ENCODE peak calls at places on chromosomes 11 and 22, in nine cellular contexts. C is breast epithelium, M is cardiac muscle cell, N is uterus, D is Peyer's patch, S is NT2/D1, W is IMR-90, Y is transverse colon, T is OCI-LY7. Q is an unnamed sample.

GRCh38 chr11:116882386-116882785 is 45.0 kb upstream of the APOA1 start:
- DNase-seq in S (no peak), D (no peak), T (no peak), M (no peak), C (no peak), W (peak; percentile 93), Y (no peak), N (no peak), Q (no peak)

GRCh38 chr11:9160166-9160565 is 68.8 kb upstream of the SCUBE2 start:
- DNase-seq in M (peak; percentile 64), D (no peak), Y (no peak), N (no peak), T (no peak), W (peak; percentile 62), S (no peak), C (no peak), Q (no peak)

GRCh38 chr11:23425379-23425778 is 565.1 kb upstream of the CCDC179 start:
- DNase-seq in T (no peak), D (no peak), C (no peak), S (no peak), M (no peak), N (no peak), W (peak; percentile 12), Y (no peak), Q (no peak)

GRCh38 chr11:117431436-117431835 is 103.8 kb downstream of the CEP164 start:
- DNase-seq in N (no peak), W (no peak), S (no peak), C (no peak), M (no peak), Y (no peak), T (no peak), D (no peak), Q (no peak)

GRCh38 chr22:47297261-47298016 is 535.0 kb downstream of the TBC1D22A start:
- DNase-seq in M (no peak), D (no peak), T (no peak), W (no peak), N (no peak), S (no peak), Y (no peak), C (no peak), Q (no peak)

GRCh38 chr11:96001037-96001436 is 77.1 kb upstream of the MTMR2 start:
- DNase-seq in M (peak; percentile 94), Y (peak; percentile 60), S (no peak), W (peak; percentile 92), C (peak; percentile 74), T (no peak), N (peak; percentile 78), D (peak; percentile 22), Q (no peak)

GRCh38 chr11:68928108-68928429 is 24.4 kb downstream of the IGHMBP2 start:
- DNase-seq in D (no peak), N (no peak), S (no peak), M (no peak), C (no peak), Y (no peak), W (no peak), T (no peak), Q (no peak)

GRCh38 chr11:56967726-56968125 is 21.0 kb upstream of the OR5AK2 start:
- DNase-seq in T (no peak), D (no peak), W (no peak), M (no peak), N (no peak), S (no peak), C (no peak), Y (no peak), Q (no peak)

GRCh38 chr22:35489225-35489624 is 51.4 kb upstream of the RASD2 start:
- DNase-seq in M (no peak), Y (no peak), W (no peak), D (no peak), C (no peak), N (no peak), S (no peak), T (no peak), Q (no peak)

DNA sequence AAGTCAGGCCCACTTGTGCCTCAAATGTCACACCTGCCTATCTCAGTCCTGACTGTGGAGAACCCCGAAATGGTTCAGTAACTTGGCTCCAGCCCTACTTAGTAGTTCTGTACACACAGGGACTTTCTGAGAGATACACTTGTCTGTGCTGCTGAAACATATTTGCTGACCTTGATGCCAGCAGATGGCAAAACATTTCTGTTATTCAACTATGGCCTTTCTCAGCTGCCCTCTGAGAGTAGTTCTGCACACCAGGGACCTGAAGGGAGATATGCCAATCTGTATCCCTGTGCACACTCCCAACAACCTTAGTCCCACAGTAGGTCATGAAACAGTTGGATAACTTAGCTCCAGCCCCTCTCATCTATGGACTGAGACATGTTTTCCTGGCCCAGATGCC is 1651.5 kb downstream of the LRRC4C start:
- DNase-seq in M (no peak), T (no peak), N (no peak), S (no peak), C (no peak), Y (no peak), W (no peak), D (no peak), Q (no peak)
- H3K4me3 ChIP-seq in M (no peak overlapping the region), T (no peak overlapping the region), N (no peak overlapping the region), S (no peak overlapping the region), C (no peak overlapping the region), Y (no peak overlapping the region), W (no peak overlapping the region), D (no peak overlapping the region), Q (no peak overlapping the region)

DNA sequence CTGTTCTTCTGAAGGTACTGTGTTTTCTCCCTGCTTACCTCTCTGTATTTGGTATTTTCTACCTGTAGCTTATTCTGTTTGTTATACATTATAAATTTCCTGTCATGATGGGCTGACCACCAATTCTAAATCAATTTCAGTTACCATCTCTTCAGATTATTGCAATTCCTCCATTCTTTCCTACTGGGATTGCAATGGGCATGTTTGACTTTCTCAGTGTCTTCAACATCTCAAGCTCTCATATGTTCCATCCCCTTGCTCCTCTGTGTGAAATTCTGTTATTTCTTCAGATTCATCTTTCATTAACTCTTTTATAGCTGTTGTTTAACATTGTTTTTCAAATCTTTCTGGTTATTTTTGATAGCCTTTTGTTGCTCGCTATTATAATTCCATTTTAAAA is 15.5 kb upstream of the C22orf39 start:
- DNase-seq in C (no peak), W (no peak), D (no peak), M (no peak), T (no peak), N (no peak), Y (no peak), S (no peak), Q (no peak)
- H3K36me3 ChIP-seq in C (no peaks in the 10 kb centered on the region), W (peaks cover 40% of the 10 kb centered on the region), D (peaks cover 73% of the 10 kb centered on the region), M (peaks cover 36% of the 10 kb centered on the region), T (peaks cover 97% of the 10 kb centered on the region), N (no peaks in the 10 kb centered on the region), Y (no peaks in the 10 kb centered on the region), S (peaks cover 68% of the 10 kb centered on the region), Q (peaks cover 69% of the 10 kb centered on the region)

GRCh38 chr22:44181033-44181911 is 547 bp downstream of the PARVG start:
- DNase-seq in Y (peak; percentile 53), N (no peak), W (no peak), M (no peak), S (no peak), D (peak; percentile 75), C (no peak), T (no peak), Q (no peak)

GRCh38 chr22:44184006-44184405 is 3.3 kb downstream of the PARVG start:
- DNase-seq in W (no peak), M (no peak), N (no peak), Y (no peak), S (no peak), D (no peak), T (no peak), C (no peak), Q (no peak)

GRCh38 chr22:44181912-44182590 is 1.3 kb downstream of the PARVG start:
- DNase-seq in Y (no peak), W (no peak), T (no peak), N (no peak), S (no peak), D (no peak), C (no peak), M (no peak), Q (no peak)

GRCh38 chr22:44180706-44181032 is at the start of gene PARVG:
- DNase-seq in D (peak; percentile 80), Y (peak; percentile 30), N (no peak), T (peak; percentile 31), M (no peak), C (no peak), S (no peak), W (no peak), Q (no peak)

DNA sequence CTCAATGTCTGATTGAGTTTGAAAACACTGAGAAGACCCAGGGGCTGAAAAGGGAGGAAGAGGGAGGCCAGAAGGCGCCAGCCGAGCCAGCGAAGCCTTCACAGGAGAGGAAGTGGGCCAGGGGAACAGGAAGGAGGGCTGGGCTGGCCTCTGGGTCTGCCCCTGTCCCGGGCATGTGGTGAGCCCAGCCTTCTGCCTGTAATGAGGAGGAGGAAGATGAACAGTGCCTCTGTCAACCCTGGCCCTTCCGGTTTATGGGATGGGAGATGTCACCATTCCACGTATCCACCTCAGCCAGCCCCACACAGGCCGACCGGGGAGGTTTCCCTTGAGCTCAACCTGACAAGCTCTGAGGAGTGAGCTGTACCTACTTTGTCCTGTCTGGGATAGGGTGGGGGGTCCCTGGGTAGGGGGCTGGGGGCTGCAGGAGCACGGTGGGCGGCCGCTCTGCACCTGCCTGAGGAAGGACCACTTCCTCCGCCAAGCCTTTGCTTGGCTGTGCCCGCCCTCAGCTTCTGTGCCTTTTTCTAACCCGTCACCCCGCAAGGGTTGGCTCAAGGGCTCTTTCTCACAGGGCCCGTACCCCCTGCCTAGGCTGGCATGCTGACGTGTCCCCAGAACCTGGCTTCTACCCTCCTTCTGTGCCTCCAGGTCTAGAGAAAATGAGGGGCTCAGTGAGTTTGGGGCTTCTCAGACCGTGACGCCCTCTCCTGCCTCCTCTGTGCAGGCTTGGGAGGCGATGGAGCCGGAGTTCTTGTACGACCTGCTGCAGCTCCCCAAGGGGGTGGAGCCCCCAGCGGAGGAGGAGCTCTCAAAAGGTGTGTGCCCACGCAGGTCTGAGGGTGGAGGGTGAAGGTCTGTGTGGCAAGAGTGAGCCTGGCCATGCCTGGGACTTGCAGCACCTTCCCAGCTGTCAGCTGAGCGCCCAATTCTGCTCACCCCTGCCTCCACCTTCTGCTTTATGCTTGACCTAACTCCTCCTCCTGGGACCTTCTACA is 2.2 kb downstream of the PARVG start:
- DNase-seq in Y (peak; percentile 62), C (no peak), S (no peak), D (peak; percentile 82), N (no peak), W (no peak), T (peak; percentile 24), M (no peak), Q (no peak)
- H3K4me1 ChIP-seq in Y (no peaks in the 10 kb centered on the region), C (no peaks in the 10 kb centered on the region), S (peaks cover 6% of the 10 kb centered on the region), D (no peaks in the 10 kb centered on the region), N (peaks cover 5% of the 10 kb centered on the region), W (no peaks in the 10 kb centered on the region), T (peaks cover 25% of the 10 kb centered on the region), M (no peaks in the 10 kb centered on the region), Q (no peaks in the 10 kb centered on the region)

DNA sequence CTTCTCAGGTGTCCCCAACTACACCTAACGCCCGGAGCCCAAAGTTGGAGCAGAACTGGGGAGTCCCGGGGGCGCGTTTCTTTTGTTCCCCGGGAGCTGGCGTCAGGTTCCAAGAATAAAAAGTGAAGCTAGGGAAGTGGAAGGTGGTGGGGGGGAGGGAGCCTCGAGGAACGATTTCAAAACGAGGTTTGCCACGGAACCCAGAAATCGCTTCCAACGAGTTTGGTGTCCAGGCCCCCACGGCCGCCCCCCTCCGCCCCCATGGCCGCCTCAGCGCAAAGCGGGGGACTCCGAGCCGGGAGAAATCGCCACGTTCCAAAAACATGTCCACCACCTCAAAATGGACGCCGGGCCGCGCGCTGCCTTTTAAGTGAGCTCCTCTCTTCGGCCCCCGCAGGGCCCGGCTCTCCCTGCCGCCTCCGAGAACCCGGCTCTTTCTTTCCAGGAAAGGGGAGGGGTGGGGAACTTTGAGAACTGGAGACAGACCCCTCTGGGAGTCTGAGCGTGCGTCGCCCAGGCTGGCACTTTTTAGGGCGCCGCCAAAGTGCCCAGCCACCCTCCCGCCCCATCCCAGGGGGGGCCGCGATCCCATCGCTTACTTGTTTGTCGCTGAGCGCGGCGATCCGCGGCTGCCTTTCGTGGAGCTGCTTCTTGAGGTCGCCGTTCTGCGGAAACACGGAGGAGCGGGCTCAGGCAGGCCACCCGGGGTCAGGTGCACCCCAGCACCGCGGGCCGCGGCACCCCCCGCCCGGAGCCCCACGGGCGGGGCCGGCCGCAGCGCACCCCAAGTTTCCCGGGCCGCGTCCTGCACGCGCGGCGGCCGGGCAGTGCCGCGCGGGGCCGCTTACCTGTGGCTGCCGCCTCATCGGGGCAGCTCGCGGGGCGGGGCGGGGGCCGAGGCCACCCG is 1.6 kb downstream of the PHF21B start:
- DNase-seq in M (peak; percentile 12), S (peak; percentile 23), Y (no peak), D (no peak), C (no peak), W (no peak), T (no peak), N (no peak), Q (peak; percentile 19)
- H3K4me3 ChIP-seq in M (peak overlapping the region; percentile 60), S (peak overlapping the region; percentile 62), Y (peak overlapping the region; percentile 13), D (peak overlapping the region; percentile 40), C (peak overlapping the region; percentile 62), W (no peak overlapping the region), T (peak overlapping the region; percentile 90), N (peak overlapping the region; percentile 59), Q (peak overlapping the region; percentile 72)